ENCODE peak calls at places on chromosomes 12 and 14, in ten cellular contexts. One of them, this sample, is unnamed.

GRCh38 chr14:99395904-99396530 is 84.6 kb downstream of the SETD3 start:
- DNase-seq in adrenal gland: no peak
- DNase-seq in NB4: peak
- DNase-seq in lung: no peak
- DNase-seq in fibroblast of lung: peak
- DNase-seq in PC-3: peak
- DNase-seq in psoas muscle: no peak
- DNase-seq in astrocyte: peak
- DNase-seq in Peyer's patch: no peak
- DNase-seq in mucosa of descending colon: no peak
- DNase-seq in this sample: no peak

GRCh38 chr12:65123435-65124063 is 2.4 kb upstream of the WIF1 start:
- DNase-seq in adrenal gland: no peak
- DNase-seq in NB4: peak
- DNase-seq in lung: no peak
- DNase-seq in fibroblast of lung: peak
- DNase-seq in PC-3: peak
- DNase-seq in psoas muscle: no peak
- DNase-seq in astrocyte: no peak
- DNase-seq in Peyer's patch: no peak
- DNase-seq in mucosa of descending colon: no peak
- DNase-seq in this sample: no peak

GRCh38 chr12:127145929-127146789 is 1120.8 kb upstream of the TMEM132C start:
- DNase-seq in adrenal gland: peak
- DNase-seq in NB4: no peak
- DNase-seq in lung: peak
- DNase-seq in fibroblast of lung: peak
- DNase-seq in PC-3: no peak
- DNase-seq in psoas muscle: peak
- DNase-seq in astrocyte: peak
- DNase-seq in Peyer's patch: peak
- DNase-seq in mucosa of descending colon: peak
- DNase-seq in this sample: peak

GRCh38 chr14:25622752-25623151 is 572.8 kb upstream of the STXBP6 start:
- DNase-seq in adrenal gland: no peak
- DNase-seq in NB4: no peak
- DNase-seq in lung: no peak
- DNase-seq in fibroblast of lung: no peak
- DNase-seq in PC-3: no peak
- DNase-seq in psoas muscle: no peak
- DNase-seq in astrocyte: no peak
- DNase-seq in Peyer's patch: no peak
- DNase-seq in mucosa of descending colon: no peak
- DNase-seq in this sample: no peak

GRCh38 chr12:131827961-131828534 is at the start of gene MMP17:
- DNase-seq in adrenal gland: no peak
- DNase-seq in NB4: peak
- DNase-seq in lung: no peak
- DNase-seq in fibroblast of lung: peak
- DNase-seq in PC-3: peak
- DNase-seq in psoas muscle: peak
- DNase-seq in astrocyte: peak
- DNase-seq in Peyer's patch: no peak
- DNase-seq in mucosa of descending colon: no peak
- DNase-seq in this sample: peak

GRCh38 chr12:49885118-49885517 is 18.6 kb downstream of the FAIM2 start:
- DNase-seq in adrenal gland: no peak
- DNase-seq in NB4: no peak
- DNase-seq in lung: no peak
- DNase-seq in fibroblast of lung: no peak
- DNase-seq in PC-3: no peak
- DNase-seq in psoas muscle: no peak
- DNase-seq in astrocyte: no peak
- DNase-seq in Peyer's patch: no peak
- DNase-seq in mucosa of descending colon: no peak
- DNase-seq in this sample: no peak

GRCh38 chr12:27733052-27733656 is 22.5 kb downstream of the MRPS35 start:
- DNase-seq in adrenal gland: peak
- DNase-seq in NB4: peak
- DNase-seq in lung: no peak
- DNase-seq in fibroblast of lung: peak
- DNase-seq in PC-3: peak
- DNase-seq in psoas muscle: no peak
- DNase-seq in astrocyte: peak
- DNase-seq in Peyer's patch: no peak
- DNase-seq in mucosa of descending colon: peak
- DNase-seq in this sample: no peak

GRCh38 chr12:25435431-25435830 is 117.7 kb downstream of the LMNTD1 start:
- DNase-seq in adrenal gland: no peak
- DNase-seq in NB4: no peak
- DNase-seq in lung: no peak
- DNase-seq in fibroblast of lung: no peak
- DNase-seq in PC-3: no peak
- DNase-seq in psoas muscle: no peak
- DNase-seq in astrocyte: no peak
- DNase-seq in Peyer's patch: no peak
- DNase-seq in mucosa of descending colon: no peak
- DNase-seq in this sample: no peak

GRCh38 chr12:39798429-39798828 is 178.8 kb upstream of the ABCD2 start:
- DNase-seq in adrenal gland: no peak
- DNase-seq in NB4: no peak
- DNase-seq in lung: no peak
- DNase-seq in fibroblast of lung: no peak
- DNase-seq in PC-3: no peak
- DNase-seq in psoas muscle: no peak
- DNase-seq in astrocyte: no peak
- DNase-seq in Peyer's patch: no peak
- DNase-seq in mucosa of descending colon: no peak
- DNase-seq in this sample: no peak

GRCh38 chr12:30925607-30926242 is 823 bp upstream of the TSPAN11 start:
- DNase-seq in adrenal gland: no peak
- DNase-seq in NB4: no peak
- DNase-seq in lung: no peak
- DNase-seq in fibroblast of lung: no peak
- DNase-seq in PC-3: no peak
- DNase-seq in psoas muscle: no peak
- DNase-seq in astrocyte: no peak
- DNase-seq in Peyer's patch: no peak
- DNase-seq in mucosa of descending colon: no peak
- DNase-seq in this sample: no peak

GRCh38 chr12:6960291-6961277 is 9.4 kb downstream of the PTPN6 start:
- DNase-seq in adrenal gland: peak
- DNase-seq in NB4: peak
- DNase-seq in lung: no peak
- DNase-seq in fibroblast of lung: peak
- DNase-seq in PC-3: no peak
- DNase-seq in psoas muscle: peak
- DNase-seq in astrocyte: peak
- DNase-seq in Peyer's patch: peak
- DNase-seq in mucosa of descending colon: peak
- DNase-seq in this sample: peak

GRCh38 chr14:105250986-105251385 is 2.7 kb downstream of the BTBD6 start:
- DNase-seq in adrenal gland: no peak
- DNase-seq in NB4: no peak
- DNase-seq in lung: no peak
- DNase-seq in fibroblast of lung: no peak
- DNase-seq in PC-3: no peak
- DNase-seq in psoas muscle: no peak
- DNase-seq in astrocyte: no peak
- DNase-seq in Peyer's patch: no peak
- DNase-seq in mucosa of descending colon: no peak
- DNase-seq in this sample: no peak

GRCh38 chr14:105248368-105249174 is at the start of gene BTBD6:
- DNase-seq in adrenal gland: peak
- DNase-seq in NB4: peak
- DNase-seq in lung: peak
- DNase-seq in fibroblast of lung: peak
- DNase-seq in PC-3: peak
- DNase-seq in psoas muscle: peak
- DNase-seq in astrocyte: peak
- DNase-seq in Peyer's patch: peak
- DNase-seq in mucosa of descending colon: peak
- DNase-seq in this sample: peak

GRCh38 chr14:105247715-105248367 is 492 bp upstream of the BTBD6 start:
- DNase-seq in adrenal gland: peak
- DNase-seq in NB4: no peak
- DNase-seq in lung: no peak
- DNase-seq in fibroblast of lung: no peak
- DNase-seq in PC-3: no peak
- DNase-seq in psoas muscle: no peak
- DNase-seq in astrocyte: no peak
- DNase-seq in Peyer's patch: no peak
- DNase-seq in mucosa of descending colon: no peak
- DNase-seq in this sample: no peak

GRCh38 chr14:105250008-105250366 is 1.7 kb downstream of the BTBD6 start:
- DNase-seq in adrenal gland: no peak
- DNase-seq in NB4: no peak
- DNase-seq in lung: no peak
- DNase-seq in fibroblast of lung: no peak
- DNase-seq in PC-3: no peak
- DNase-seq in psoas muscle: no peak
- DNase-seq in astrocyte: no peak
- DNase-seq in Peyer's patch: no peak
- DNase-seq in mucosa of descending colon: no peak
- DNase-seq in this sample: no peak

GRCh38 chr14:105249175-105250007 is 1.1 kb downstream of the BTBD6 start:
- DNase-seq in adrenal gland: peak
- DNase-seq in NB4: peak
- DNase-seq in lung: no peak
- DNase-seq in fibroblast of lung: peak
- DNase-seq in PC-3: peak
- DNase-seq in psoas muscle: no peak
- DNase-seq in astrocyte: peak
- DNase-seq in Peyer's patch: no peak
- DNase-seq in mucosa of descending colon: no peak
- DNase-seq in this sample: no peak
- H3K4me3 ChIP-seq in adrenal gland: peak
- H3K4me3 ChIP-seq in NB4: no peak
- H3K4me3 ChIP-seq in lung: peak
- H3K4me3 ChIP-seq in fibroblast of lung: peak
- H3K4me3 ChIP-seq in PC-3: peak
- H3K4me3 ChIP-seq in psoas muscle: peak
- H3K4me3 ChIP-seq in astrocyte: peak
- H3K4me3 ChIP-seq in Peyer's patch: peak
- H3K4me3 ChIP-seq in mucosa of descending colon: peak
- H3K4me3 ChIP-seq in this sample: peak

GRCh38 chr12:78870539-78870938 is 6.0 kb downstream of the SYT1 start:
- DNase-seq in adrenal gland: no peak
- DNase-seq in NB4: no peak
- DNase-seq in lung: no peak
- DNase-seq in fibroblast of lung: no peak
- DNase-seq in PC-3: no peak
- DNase-seq in psoas muscle: no peak
- DNase-seq in astrocyte: no peak
- DNase-seq in Peyer's patch: no peak
- DNase-seq in mucosa of descending colon: no peak
- DNase-seq in this sample: no peak

GRCh38 chr12:78863482-78864427 is 819 bp upstream of the SYT1 start:
- DNase-seq in adrenal gland: peak
- DNase-seq in NB4: no peak
- DNase-seq in lung: peak
- DNase-seq in fibroblast of lung: peak
- DNase-seq in PC-3: peak
- DNase-seq in psoas muscle: peak
- DNase-seq in astrocyte: peak
- DNase-seq in Peyer's patch: peak
- DNase-seq in mucosa of descending colon: peak
- DNase-seq in this sample: no peak

GRCh38 chr12:78864483-78865296 is at the start of gene SYT1:
- DNase-seq in adrenal gland: peak
- DNase-seq in NB4: no peak
- DNase-seq in lung: peak
- DNase-seq in fibroblast of lung: peak
- DNase-seq in PC-3: peak
- DNase-seq in psoas muscle: peak
- DNase-seq in astrocyte: peak
- DNase-seq in Peyer's patch: peak
- DNase-seq in mucosa of descending colon: peak
- DNase-seq in this sample: no peak

GRCh38 chr12:78866518-78866917 is 1.9 kb downstream of the SYT1 start:
- DNase-seq in adrenal gland: no peak
- DNase-seq in NB4: no peak
- DNase-seq in lung: no peak
- DNase-seq in fibroblast of lung: no peak
- DNase-seq in PC-3: no peak
- DNase-seq in psoas muscle: no peak
- DNase-seq in astrocyte: no peak
- DNase-seq in Peyer's patch: no peak
- DNase-seq in mucosa of descending colon: no peak
- DNase-seq in this sample: no peak

GRCh38 chr12:78865297-78865955 is 852 bp downstream of the SYT1 start:
- DNase-seq in adrenal gland: no peak
- DNase-seq in NB4: no peak
- DNase-seq in lung: no peak
- DNase-seq in fibroblast of lung: peak
- DNase-seq in PC-3: no peak
- DNase-seq in psoas muscle: no peak
- DNase-seq in astrocyte: peak
- DNase-seq in Peyer's patch: no peak
- DNase-seq in mucosa of descending colon: no peak
- DNase-seq in this sample: no peak
- H3K4me3 ChIP-seq in adrenal gland: no peak
- H3K4me3 ChIP-seq in NB4: no peak
- H3K4me3 ChIP-seq in lung: no peak
- H3K4me3 ChIP-seq in fibroblast of lung: peak
- H3K4me3 ChIP-seq in PC-3: peak
- H3K4me3 ChIP-seq in psoas muscle: peak
- H3K4me3 ChIP-seq in astrocyte: peak
- H3K4me3 ChIP-seq in Peyer's patch: peak
- H3K4me3 ChIP-seq in mucosa of descending colon: no peak
- H3K4me3 ChIP-seq in this sample: no peak

GRCh38 chr12:4133636-4134433 is 139.7 kb upstream of the CCND2 start:
- DNase-seq in adrenal gland: peak
- DNase-seq in NB4: peak
- DNase-seq in lung: no peak
- DNase-seq in fibroblast of lung: no peak
- DNase-seq in PC-3: no peak
- DNase-seq in psoas muscle: no peak
- DNase-seq in astrocyte: no peak
- DNase-seq in Peyer's patch: no peak
- DNase-seq in mucosa of descending colon: no peak
- DNase-seq in this sample: peak
- H3K4me3 ChIP-seq in adrenal gland: no peak
- H3K4me3 ChIP-seq in NB4: no peak
- H3K4me3 ChIP-seq in lung: no peak
- H3K4me3 ChIP-seq in fibroblast of lung: no peak
- H3K4me3 ChIP-seq in PC-3: no peak
- H3K4me3 ChIP-seq in psoas muscle: no peak
- H3K4me3 ChIP-seq in astrocyte: no peak
- H3K4me3 ChIP-seq in Peyer's patch: no peak
- H3K4me3 ChIP-seq in mucosa of descending colon: no peak
- H3K4me3 ChIP-seq in this sample: no peak

DNA sequence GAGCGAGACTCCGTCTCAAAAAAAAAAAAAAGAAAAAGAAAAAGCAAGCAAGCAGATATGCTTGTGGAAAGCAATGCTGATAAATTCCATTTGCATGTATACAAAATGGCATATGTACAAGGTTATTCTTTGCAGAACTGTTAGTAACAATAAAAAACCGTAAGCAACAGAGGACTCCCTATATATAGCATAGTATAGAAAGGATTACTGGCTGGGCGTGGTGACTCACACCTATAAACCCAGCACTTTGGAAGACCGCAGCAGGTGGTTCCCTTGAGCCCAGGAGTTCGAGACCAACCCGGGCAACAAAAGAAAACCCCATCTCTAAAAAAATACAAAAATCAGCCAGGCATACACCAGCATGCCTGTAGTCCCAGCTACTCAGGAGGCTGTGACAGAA is 13.5 kb downstream of the GCN1 start:
- DNase-seq in adrenal gland: no peak
- DNase-seq in NB4: no peak
- DNase-seq in lung: no peak
- DNase-seq in fibroblast of lung: no peak
- DNase-seq in PC-3: peak
- DNase-seq in psoas muscle: no peak
- DNase-seq in astrocyte: no peak
- DNase-seq in Peyer's patch: no peak
- DNase-seq in mucosa of descending colon: no peak
- DNase-seq in this sample: no peak
- H3K4me3 ChIP-seq in adrenal gland: no peak
- H3K4me3 ChIP-seq in NB4: no peak
- H3K4me3 ChIP-seq in lung: no peak
- H3K4me3 ChIP-seq in fibroblast of lung: no peak
- H3K4me3 ChIP-seq in PC-3: no peak
- H3K4me3 ChIP-seq in psoas muscle: no peak
- H3K4me3 ChIP-seq in astrocyte: no peak
- H3K4me3 ChIP-seq in Peyer's patch: no peak
- H3K4me3 ChIP-seq in mucosa of descending colon: no peak
- H3K4me3 ChIP-seq in this sample: no peak